ENCODE peak calls at places on chromosomes 4 and X, in nine cellular contexts. X is head of caudate nucleus; K is NAMALWA; Z is activated effector memory CD4-positive, alpha-beta T cell treated with anti-CD3 and anti-CD28 coated beads, Interleukin-2, amount 50 U/mL, for 16 hours; O is ELR; F is activated CD4-positive, alpha-beta T cell treated with anti-CD3 and anti-CD28 coated beads for 24 hours; M is sigmoid colon; T is fibroblast of lung; W is HEK293T. L is an unnamed sample.

GRCh38 chrX:13123857-13124345 is 79.5 kb upstream of the FAM9C start:
- DNase-seq in X (no peak), K (no peak), Z (no peak), O (peak), F (no peak), M (no peak), T (peak), W (no peak), L (no peak)

GRCh38 chrX:83416273-83416672 is 91.8 kb upstream of the POU3F4 start:
- DNase-seq in X (no peak), K (peak), Z (no peak), O (peak), F (no peak), M (no peak), T (no peak), W (no peak), L (peak)

GRCh38 chr4:70544279-70544870 is 26.0 kb downstream of the AMTN start:
- DNase-seq in X (no peak), K (peak), Z (no peak), O (peak), F (no peak), M (no peak), T (peak), W (peak), L (peak)

GRCh38 chrX:3548743-3549441 is 164.6 kb downstream of the PRKX start:
- DNase-seq in X (no peak), K (no peak), Z (no peak), O (peak), F (no peak), M (no peak), T (peak), W (peak), L (no peak)

GRCh38 chr4:104429150-104429741 is 65.4 kb downstream of the CXXC4 start:
- DNase-seq in X (no peak), K (no peak), Z (no peak), O (no peak), F (no peak), M (no peak), T (peak), W (no peak), L (no peak)

GRCh38 chr4:112031712-112032328 is 113.4 kb upstream of the FAM241A start:
- DNase-seq in X (peak), K (peak), Z (no peak), O (peak), F (no peak), M (no peak), T (peak), W (peak), L (peak)

GRCh38 chrX:101079736-101080135 is 1.1 kb downstream of the TMEM35A start:
- DNase-seq in X (peak), K (no peak), Z (no peak), O (no peak), F (no peak), M (no peak), T (no peak), W (no peak), L (no peak)

GRCh38 chrX:107600366-107600765 is 27.9 kb upstream of the PRPS1 start:
- DNase-seq in X (no peak), K (no peak), Z (no peak), O (no peak), F (no peak), M (no peak), T (no peak), W (no peak), L (no peak)

GRCh38 chr4:168126952-168127351 is 34.6 kb downstream of the ANXA10 start:
- DNase-seq in X (no peak), K (no peak), Z (no peak), O (no peak), F (no peak), M (no peak), T (no peak), W (no peak), L (no peak)